ENCODE peak calls at places on chromosomes 3 and 15, in seven cellular contexts. One of them, this sample, is unnamed.

GRCh38 chr3:144652573-144652972 is 681.0 kb downstream of the DIPK2A start:
- DNase-seq in HL-60: no peak
- DNase-seq in GM20000: no peak
- DNase-seq in lower leg skin: no peak
- DNase-seq in heart right ventricle: no peak
- DNase-seq in GM23338: no peak
- DNase-seq in GM06990: no peak
- DNase-seq in this sample: no peak

GRCh38 chr3:170357920-170358854 is 672 bp downstream of the SKIL start:
- DNase-seq in HL-60: peak
- DNase-seq in GM20000: peak
- DNase-seq in lower leg skin: peak
- DNase-seq in heart right ventricle: peak
- DNase-seq in GM23338: peak
- DNase-seq in GM06990: peak
- DNase-seq in this sample: peak

GRCh38 chr15:31516459-31516858 is 189.8 kb downstream of the KLF13 start:
- DNase-seq in HL-60: no peak
- DNase-seq in GM20000: no peak
- DNase-seq in lower leg skin: no peak
- DNase-seq in heart right ventricle: no peak
- DNase-seq in GM23338: no peak
- DNase-seq in GM06990: no peak
- DNase-seq in this sample: no peak

GRCh38 chr15:67146875-67147381 is 81.5 kb downstream of the SMAD3 start:
- DNase-seq in HL-60: no peak
- DNase-seq in GM20000: no peak
- DNase-seq in lower leg skin: no peak
- DNase-seq in heart right ventricle: peak
- DNase-seq in GM23338: peak
- DNase-seq in GM06990: no peak
- DNase-seq in this sample: no peak

GRCh38 chr3:32873491-32874130 is 55.8 kb downstream of the TRIM71 start:
- DNase-seq in HL-60: peak
- DNase-seq in GM20000: no peak
- DNase-seq in lower leg skin: no peak
- DNase-seq in heart right ventricle: no peak
- DNase-seq in GM23338: no peak
- DNase-seq in GM06990: no peak
- DNase-seq in this sample: no peak

GRCh38 chr15:79408041-79408440 is 24.1 kb upstream of the MINAR1 start:
- DNase-seq in HL-60: peak
- DNase-seq in GM20000: no peak
- DNase-seq in lower leg skin: no peak
- DNase-seq in heart right ventricle: no peak
- DNase-seq in GM23338: no peak
- DNase-seq in GM06990: no peak
- DNase-seq in this sample: no peak

GRCh38 chr3:155604126-155604525 is 140.7 kb downstream of the PLCH1 start:
- DNase-seq in HL-60: no peak
- DNase-seq in GM20000: no peak
- DNase-seq in lower leg skin: no peak
- DNase-seq in heart right ventricle: no peak
- DNase-seq in GM23338: no peak
- DNase-seq in GM06990: no peak
- DNase-seq in this sample: no peak

GRCh38 chr3:99965681-99966408 is 148.2 kb downstream of the CMSS1 start:
- DNase-seq in HL-60: no peak
- DNase-seq in GM20000: no peak
- DNase-seq in lower leg skin: no peak
- DNase-seq in heart right ventricle: no peak
- DNase-seq in GM23338: no peak
- DNase-seq in GM06990: no peak
- DNase-seq in this sample: no peak

GRCh38 chr3:180610981-180611380 is 9.0 kb downstream of the TTC14 start:
- DNase-seq in HL-60: no peak
- DNase-seq in GM20000: no peak
- DNase-seq in lower leg skin: no peak
- DNase-seq in heart right ventricle: no peak
- DNase-seq in GM23338: no peak
- DNase-seq in GM06990: no peak
- DNase-seq in this sample: no peak

DNA sequence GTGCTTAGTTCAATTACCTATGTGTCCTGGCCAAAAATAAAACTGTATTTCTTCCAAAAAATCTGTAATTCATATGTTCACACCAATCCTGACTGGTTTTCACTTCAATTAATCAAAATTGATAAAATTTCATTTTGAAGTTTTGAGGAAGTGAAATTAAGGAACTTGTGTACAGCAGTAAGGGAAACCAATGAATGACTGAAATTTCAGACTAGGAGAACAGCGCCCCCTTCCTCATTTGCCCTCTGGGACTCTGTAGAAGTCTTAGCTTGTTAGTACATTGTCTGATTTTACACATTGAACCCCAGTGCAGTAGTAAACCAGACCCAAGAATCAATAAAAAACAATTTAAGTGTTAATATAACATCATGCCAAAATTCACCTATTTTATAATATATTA is 495.3 kb upstream of the AGTR1 start:
- DNase-seq in HL-60: peak
- DNase-seq in GM20000: no peak
- DNase-seq in lower leg skin: no peak
- DNase-seq in heart right ventricle: no peak
- DNase-seq in GM23338: no peak
- DNase-seq in GM06990: no peak
- DNase-seq in this sample: no peak
- TF ChIP-seq CTCF in HL-60: peak
- TF ChIP-seq CTCF in GM20000: no peak
- TF ChIP-seq CTCF in lower leg skin: no peak
- TF ChIP-seq CTCF in heart right ventricle: no peak
- TF ChIP-seq CTCF in GM23338: no peak
- TF ChIP-seq CTCF in GM06990: peak
- TF ChIP-seq CTCF in this sample: peak

DNA sequence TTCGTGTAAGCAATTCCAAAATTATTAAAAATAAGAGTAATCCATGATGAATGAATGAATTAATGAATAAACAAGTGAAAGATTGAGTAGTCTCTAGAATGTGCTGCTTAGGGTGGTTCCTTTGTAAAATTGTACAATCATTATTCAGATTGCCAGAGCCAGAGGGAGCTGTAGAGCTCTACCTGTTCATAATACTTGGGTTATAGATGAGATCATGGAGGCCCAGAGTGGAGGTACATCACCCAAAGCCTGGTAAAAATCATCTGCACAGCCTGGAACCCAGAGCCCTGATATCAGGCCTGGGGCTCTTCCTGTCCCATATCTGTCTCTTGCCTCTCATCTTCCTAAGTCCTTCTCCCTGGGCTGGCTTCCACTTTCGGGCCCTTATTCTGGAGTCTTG is 297.2 kb downstream of the RPLP1 start:
- DNase-seq in HL-60: no peak
- DNase-seq in GM20000: peak
- DNase-seq in lower leg skin: no peak
- DNase-seq in heart right ventricle: no peak
- DNase-seq in GM23338: no peak
- DNase-seq in GM06990: no peak
- DNase-seq in this sample: no peak
- TF ChIP-seq CTCF in HL-60: no peak
- TF ChIP-seq CTCF in GM20000: peak
- TF ChIP-seq CTCF in lower leg skin: no peak
- TF ChIP-seq CTCF in heart right ventricle: no peak
- TF ChIP-seq CTCF in GM23338: peak
- TF ChIP-seq CTCF in GM06990: peak
- TF ChIP-seq CTCF in this sample: peak

DNA sequence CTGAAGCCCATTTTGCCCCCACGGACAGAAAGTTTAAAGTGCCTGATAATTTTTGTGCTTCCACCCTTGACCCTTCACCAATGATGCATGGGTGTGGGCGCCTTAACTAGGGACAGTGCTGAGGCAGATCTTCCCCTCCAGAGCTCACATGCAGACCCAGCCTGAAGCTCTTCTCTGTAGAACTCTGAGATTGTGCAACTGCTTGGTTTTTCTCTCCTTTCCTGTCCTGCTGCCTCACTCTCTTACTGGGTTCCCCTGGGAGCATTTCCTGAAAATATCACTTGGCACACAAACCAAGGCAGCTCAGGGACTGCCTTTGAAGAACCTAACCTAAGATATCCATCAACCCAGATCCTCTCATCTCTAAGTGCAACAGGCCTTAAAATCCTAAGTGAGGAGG is 220.3 kb upstream of the STT3B start:
- DNase-seq in HL-60: peak
- DNase-seq in GM20000: no peak
- DNase-seq in lower leg skin: no peak
- DNase-seq in heart right ventricle: no peak
- DNase-seq in GM23338: no peak
- DNase-seq in GM06990: no peak
- DNase-seq in this sample: no peak
- TF ChIP-seq CTCF in HL-60: no peak
- TF ChIP-seq CTCF in GM20000: no peak
- TF ChIP-seq CTCF in lower leg skin: no peak
- TF ChIP-seq CTCF in heart right ventricle: no peak
- TF ChIP-seq CTCF in GM23338: no peak
- TF ChIP-seq CTCF in GM06990: no peak
- TF ChIP-seq CTCF in this sample: no peak

DNA sequence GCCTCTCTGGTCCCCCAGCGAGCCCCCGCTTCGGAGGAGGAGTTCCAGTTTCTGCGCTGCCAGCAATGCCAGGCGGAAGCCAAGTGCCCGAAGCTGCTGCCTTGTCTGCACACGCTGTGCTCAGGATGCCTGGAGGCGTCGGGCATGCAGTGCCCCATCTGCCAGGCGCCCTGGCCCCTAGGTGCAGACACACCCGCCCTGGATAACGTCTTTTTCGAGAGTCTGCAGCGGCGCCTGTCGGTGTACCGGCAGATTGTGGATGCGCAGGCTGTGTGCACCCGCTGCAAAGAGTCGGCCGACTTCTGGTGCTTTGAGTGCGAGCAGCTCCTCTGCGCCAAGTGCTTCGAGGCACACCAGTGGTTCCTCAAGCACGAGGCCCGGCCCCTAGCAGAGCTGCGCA is 3.5 kb downstream of the PML start:
- DNase-seq in HL-60: no peak
- DNase-seq in GM20000: no peak
- DNase-seq in lower leg skin: peak
- DNase-seq in heart right ventricle: no peak
- DNase-seq in GM23338: no peak
- DNase-seq in GM06990: no peak
- DNase-seq in this sample: no peak
- TF ChIP-seq CTCF in HL-60: no peak
- TF ChIP-seq CTCF in GM20000: no peak
- TF ChIP-seq CTCF in lower leg skin: no peak
- TF ChIP-seq CTCF in heart right ventricle: no peak
- TF ChIP-seq CTCF in GM23338: no peak
- TF ChIP-seq CTCF in GM06990: no peak
- TF ChIP-seq CTCF in this sample: no peak

DNA sequence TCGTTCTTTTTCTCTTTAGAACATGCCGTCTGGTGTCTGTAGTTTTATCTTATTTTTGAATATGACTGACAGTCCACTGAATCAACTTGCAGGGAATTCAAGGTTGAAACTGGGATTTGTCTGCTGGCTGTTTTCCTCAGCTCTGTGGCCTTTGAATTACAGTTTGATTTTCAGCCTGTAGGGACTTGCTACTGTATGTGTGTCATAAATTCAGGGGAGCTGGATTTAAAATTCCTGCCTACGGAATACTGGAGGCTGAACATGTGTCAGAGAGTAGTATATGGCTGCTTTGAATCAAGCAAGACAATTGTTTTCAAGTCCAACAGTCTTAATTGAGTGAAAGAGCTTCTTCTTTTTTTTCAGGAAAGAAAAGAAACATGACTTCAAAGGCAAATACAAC is 33.9 kb downstream of the RARB start:
- DNase-seq in HL-60: no peak
- DNase-seq in GM20000: no peak
- DNase-seq in lower leg skin: no peak
- DNase-seq in heart right ventricle: no peak
- DNase-seq in GM23338: no peak
- DNase-seq in GM06990: no peak
- DNase-seq in this sample: no peak
- TF ChIP-seq CTCF in HL-60: no peak
- TF ChIP-seq CTCF in GM20000: no peak
- TF ChIP-seq CTCF in lower leg skin: no peak
- TF ChIP-seq CTCF in heart right ventricle: no peak
- TF ChIP-seq CTCF in GM23338: no peak
- TF ChIP-seq CTCF in GM06990: no peak
- TF ChIP-seq CTCF in this sample: no peak

This sample was measured in chondrocyte.